ENCODE peak calls at places on chromosomes 4 and X, in eight cellular contexts. U, H, R, T, Q, B, Z and J are unnamed samples.

GRCh38 chrX:33183366-33183765 is 28.0 kb downstream of the DMD start:
- DNase-seq in Q (peak), R (peak), H (no peak), U (peak), T (peak), B (no peak), Z (no peak), J (peak)

GRCh38 chrX:110224926-110225617 is 92.8 kb downstream of the AMMECR1 start:
- DNase-seq in U (no peak), H (no peak), Q (no peak), B (no peak), R (no peak), T (no peak), Z (no peak), J (no peak)

GRCh38 chr4:78784255-78784654 is 8.1 kb downstream of the BMP2K start:
- DNase-seq in T (no peak), R (peak), Z (no peak), Q (no peak), H (no peak), U (peak), B (peak), J (no peak)

GRCh38 chr4:47478799-47479198 is 6.3 kb upstream of the ATP10D start:
- DNase-seq in B (no peak), H (no peak), R (no peak), Q (no peak), T (no peak), U (no peak), Z (no peak), J (no peak)

GRCh38 chr4:112270643-112271484 is 14.8 kb downstream of the TIFA start:
- DNase-seq in Z (no peak), B (peak), U (peak), R (peak), H (no peak), Q (no peak), T (no peak), J (no peak)

GRCh38 chr4:155888171-155888570 is 15.3 kb upstream of the TDO2 start:
- DNase-seq in R (no peak), H (no peak), U (no peak), B (peak), T (no peak), Q (no peak), Z (no peak), J (no peak)

GRCh38 chr4:44326716-44327115 is 121.9 kb downstream of the KCTD8 start:
- DNase-seq in Q (no peak), Z (no peak), H (no peak), R (peak), B (no peak), U (no peak), T (no peak), J (no peak)

GRCh38 chr4:6200922-6201362 is 593 bp upstream of the JAKMIP1 start:
- DNase-seq in H (no peak), T (no peak), B (peak), Z (no peak), U (no peak), Q (no peak), R (no peak), J (peak)

GRCh38 chr4:926538-926937 is 5.6 kb downstream of the GAK start:
- DNase-seq in Q (no peak), R (peak), B (peak), U (no peak), Z (peak), T (no peak), H (no peak), J (peak)

GRCh38 chr4:102707150-102707549 is 53.6 kb downstream of the MANBA start:
- DNase-seq in Z (no peak), B (no peak), H (no peak), Q (no peak), U (no peak), R (no peak), T (no peak), J (no peak)

GRCh38 chr4:142404191-142404611 is 441.9 kb downstream of the INPP4B start:
- DNase-seq in Z (no peak), Q (no peak), U (peak), B (peak), H (no peak), R (peak), T (peak), J (no peak)

GRCh38 chr4:62544428-62544827 is 1344.3 kb downstream of the ADGRL3 start:
- DNase-seq in Q (no peak), Z (no peak), B (peak), U (peak), H (no peak), R (no peak), T (no peak), J (no peak)

GRCh38 chr4:4446434-4446833 is 59.5 kb downstream of the NSG1 start:
- DNase-seq in Z (no peak), U (no peak), H (no peak), B (peak), T (no peak), Q (no peak), R (peak), J (no peak)

GRCh38 chr4:53489279-53489889 is 101.9 kb downstream of the LNX1 start:
- DNase-seq in R (peak), U (peak), Z (no peak), B (peak), Q (no peak), H (no peak), T (no peak), J (no peak)